ENCODE peak calls at places on chromosomes 12 and 14, in five cellular contexts. Y, V, J, Z and F are unnamed samples.

GRCh38 chr12:131114942-131115584 is 161.4 kb downstream of the ADGRD1 start:
- DNase-seq in Y (no peak), J (no peak), V (no peak), Z (no peak), F (no peak)

GRCh38 chr14:67010602-67011001 is 178.6 kb upstream of the GARIN2 start:
- DNase-seq in J (no peak), Z (no peak), V (no peak), Y (no peak), F (no peak)

GRCh38 chr14:92980866-92981265 is 57.9 kb downstream of the CHGA start:
- DNase-seq in J (no peak), Y (no peak), V (no peak), Z (no peak), F (no peak)

GRCh38 chr12:31832740-31833540 is 104.1 kb upstream of the AMN1 start:
- DNase-seq in Z (no peak), V (no peak), Y (no peak), J (no peak), F (no peak)

GRCh38 chr12:75979181-75979580 is 52.4 kb downstream of the PHLDA1 start:
- DNase-seq in J (peak), V (no peak), Y (no peak), Z (no peak), F (no peak)

GRCh38 chr12:130482448-130482847 is 144.8 kb downstream of the PIWIL1 start:
- DNase-seq in V (no peak), Y (no peak), J (no peak), Z (no peak), F (no peak)

GRCh38 chr12:20474443-20474842 is 106.1 kb downstream of the PDE3A start:
- DNase-seq in Y (no peak), Z (no peak), V (no peak), J (no peak), F (no peak)

GRCh38 chr12:79655036-79655435 is 35.7 kb downstream of the PAWR start:
- DNase-seq in V (no peak), J (no peak), Z (no peak), Y (no peak), F (no peak)

GRCh38 chr12:542290-543113 is 82.8 kb downstream of the B4GALNT3 start:
- DNase-seq in J (no peak), Y (no peak), Z (no peak), V (no peak), F (no peak)

GRCh38 chr14:89374908-89375307 is 42.1 kb downstream of the FOXN3 start:
- DNase-seq in V (no peak), Y (no peak), J (no peak), Z (no peak), F (no peak)

GRCh38 chr12:12612403-12612802 is 727 bp downstream of the CREBL2 start:
- DNase-seq in J (peak), Z (no peak), V (no peak), Y (no peak), F (no peak)

GRCh38 chr14:76085358-76085757 is 66.4 kb upstream of the GPATCH2L start:
- DNase-seq in V (no peak), J (no peak), Z (no peak), Y (no peak), F (no peak)

GRCh38 chr14:101982621-101983020 is 18.2 kb downstream of the DYNC1H1 start:
- DNase-seq in Y (no peak), J (no peak), Z (no peak), V (no peak), F (no peak)

GRCh38 chr14:39342768-39343167 is 89.5 kb downstream of the FBXO33 start:
- DNase-seq in Z (no peak), Y (no peak), V (no peak), J (no peak), F (no peak)

GRCh38 chr12:48446372-48446771 is 26.0 kb upstream of the ANP32D start:
- DNase-seq in V (no peak), Y (no peak), J (no peak), Z (no peak), F (no peak)

GRCh38 chr12:110934093-110934852 is 13.9 kb upstream of the MYL2 start:
- DNase-seq in Z (peak), J (peak), Y (peak), V (no peak), F (no peak)

GRCh38 chr14:23160924-23161522 is 22.4 kb downstream of the SLC7A8 start:
- DNase-seq in V (peak), Y (peak), Z (no peak), J (peak), F (no peak)

GRCh38 chr14:51644215-51644969 is 7.3 kb upstream of the FRMD6 start:
- DNase-seq in J (no peak), Z (no peak), Y (no peak), V (no peak), F (no peak)

GRCh38 chr14:27077181-27077738 is 479.4 kb upstream of the NOVA1 start:
- DNase-seq in V (no peak), Z (no peak), J (no peak), Y (no peak), F (no peak)

GRCh38 chr12:52061470-52062166 is 8.2 kb upstream of the ATG101 start:
- DNase-seq in V (no peak), J (no peak), Y (peak), Z (no peak), F (no peak)

GRCh38 chr12:98262886-98263285 is 252.5 kb upstream of the TMPO start:
- DNase-seq in Z (no peak), Y (no peak), J (no peak), V (no peak), F (no peak)

GRCh38 chr14:23093993-23094665 is 807 bp downstream of the ACIN1 start:
- DNase-seq in Y (no peak), J (no peak), Z (no peak), V (no peak), F (no peak)

GRCh38 chr14:104589338-104590195 is 10.0 kb downstream of the C14orf180 start:
- DNase-seq in Y (no peak), V (no peak), Z (no peak), J (no peak), F (no peak)

GRCh38 chr12:63917864-63918742 is 73.6 kb downstream of the SRGAP1 start:
- DNase-seq in J (peak), V (no peak), Z (peak), Y (peak), F (no peak)

GRCh38 chr14:50025776-50026175 is 90.6 kb downstream of the VCPKMT start:
- DNase-seq in J (no peak), Y (no peak), Z (no peak), V (no peak), F (peak)

GRCh38 chr12:78918221-78918620 is 53.6 kb downstream of the SYT1 start:
- DNase-seq in V (no peak), J (no peak), Z (no peak), Y (no peak), F (no peak)

GRCh38 chr12:21774358-21775129 is at the start of gene KCNJ8:
- DNase-seq in Y (peak), V (no peak), J (no peak), Z (no peak), F (no peak)

GRCh38 chr14:91873476-91874265 is 6.3 kb upstream of the TC2N start:
- DNase-seq in J (no peak), Z (no peak), V (peak), Y (no peak), F (no peak)

GRCh38 chr12:82593901-82594396 is 92.8 kb upstream of the TMTC2 start:
- DNase-seq in Z (no peak), V (no peak), Y (no peak), J (no peak), F (no peak)

GRCh38 chr12:6873094-6874006 is at the start of gene SPSB2:
- DNase-seq in Z (peak), Y (peak), J (peak), V (peak), F (peak)
- TF ChIP-seq POLR2A in Z (peak), Y (peak), J (peak), V (no peak), F (peak)

GRCh38 chr12:92032965-92033364 is 112.7 kb downstream of the BTG1 start:
- DNase-seq in Z (no peak), V (no peak), J (no peak), Y (no peak), F (no peak)

GRCh38 chr12:92029902-92030586 is 115.6 kb downstream of the BTG1 start:
- DNase-seq in V (no peak), Y (no peak), Z (no peak), J (no peak), F (no peak)

GRCh38 chr12:92029136-92029535 is 116.5 kb downstream of the BTG1 start:
- DNase-seq in J (no peak), Y (no peak), V (no peak), Z (no peak), F (no peak)

GRCh38 chr12:92032101-92032500 is 113.5 kb downstream of the BTG1 start:
- DNase-seq in Y (no peak), J (no peak), V (no peak), Z (no peak), F (no peak)

DNA sequence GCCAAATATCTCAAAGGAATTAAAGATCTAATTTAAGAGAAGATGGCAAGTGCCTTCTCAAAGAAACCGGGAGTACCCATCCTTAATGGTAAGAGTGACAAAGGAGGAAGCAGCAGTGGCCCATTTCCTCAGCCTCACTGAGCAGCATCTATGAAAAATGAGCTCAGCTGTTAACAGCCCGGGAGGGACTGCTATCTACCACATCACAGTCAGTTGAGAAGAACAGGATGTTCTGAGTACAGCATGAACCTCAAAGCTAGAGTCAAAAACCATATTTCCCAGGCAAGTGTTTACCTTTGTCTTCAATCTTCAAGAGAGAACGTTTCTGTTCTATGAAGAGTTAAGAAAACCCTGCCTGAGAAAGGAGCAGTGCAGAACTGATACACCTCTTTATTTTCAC is 115.0 kb downstream of the BTG1 start:
- DNase-seq in V (no peak), Y (no peak), Z (no peak), J (no peak), F (no peak)
- TF ChIP-seq POLR2A in V (no peak), Y (no peak), Z (no peak), J (no peak), F (no peak)

DNA sequence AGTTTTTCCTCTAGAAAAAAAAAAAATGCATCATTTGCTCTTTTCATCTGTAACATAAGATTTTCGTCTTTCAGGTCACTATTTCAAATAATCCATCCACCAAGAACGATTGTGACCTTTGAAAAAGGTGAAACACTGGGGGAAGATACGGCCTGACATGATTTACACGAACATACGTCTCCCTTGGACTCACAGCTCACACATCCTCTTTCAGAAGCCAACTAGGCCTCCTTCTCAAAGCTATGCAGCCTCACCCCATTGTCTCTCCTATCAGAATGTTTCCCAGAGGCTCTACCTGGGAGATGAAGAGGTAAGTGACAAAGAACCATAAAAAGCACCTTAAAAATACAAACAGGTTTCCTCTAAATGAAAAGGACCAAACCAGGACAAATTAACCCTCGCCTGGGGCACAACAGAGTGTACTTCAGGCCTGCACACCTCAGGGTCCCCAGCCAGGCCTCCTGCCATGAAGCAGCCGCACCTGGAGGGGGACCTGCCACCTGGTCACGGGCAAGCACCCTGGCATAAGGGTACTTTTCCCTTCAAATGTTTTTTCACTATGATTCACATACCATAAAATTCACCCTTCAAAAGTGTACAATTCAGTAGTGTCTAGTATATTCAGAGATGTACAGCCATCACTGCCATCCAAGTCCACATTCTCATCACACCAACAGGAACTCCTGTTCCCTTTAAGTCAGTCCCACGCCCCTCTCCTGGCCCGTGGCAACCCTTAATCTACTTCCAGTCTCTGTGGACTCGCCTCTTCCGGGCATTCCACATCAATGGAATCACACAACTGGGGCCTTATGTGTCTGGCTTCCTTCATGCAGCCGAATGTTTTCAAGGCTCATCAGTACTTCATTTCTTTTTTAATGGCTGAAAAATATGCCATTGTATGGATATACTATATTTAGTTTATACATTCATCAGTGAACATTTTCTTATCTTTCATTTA is 5.4 kb downstream of the SLC15A4 start:
- DNase-seq in J (peak), Y (no peak), V (no peak), Z (no peak), F (no peak)
- TF ChIP-seq POLR2A in J (no peak), Y (no peak), V (no peak), Z (no peak), F (no peak)

DNA sequence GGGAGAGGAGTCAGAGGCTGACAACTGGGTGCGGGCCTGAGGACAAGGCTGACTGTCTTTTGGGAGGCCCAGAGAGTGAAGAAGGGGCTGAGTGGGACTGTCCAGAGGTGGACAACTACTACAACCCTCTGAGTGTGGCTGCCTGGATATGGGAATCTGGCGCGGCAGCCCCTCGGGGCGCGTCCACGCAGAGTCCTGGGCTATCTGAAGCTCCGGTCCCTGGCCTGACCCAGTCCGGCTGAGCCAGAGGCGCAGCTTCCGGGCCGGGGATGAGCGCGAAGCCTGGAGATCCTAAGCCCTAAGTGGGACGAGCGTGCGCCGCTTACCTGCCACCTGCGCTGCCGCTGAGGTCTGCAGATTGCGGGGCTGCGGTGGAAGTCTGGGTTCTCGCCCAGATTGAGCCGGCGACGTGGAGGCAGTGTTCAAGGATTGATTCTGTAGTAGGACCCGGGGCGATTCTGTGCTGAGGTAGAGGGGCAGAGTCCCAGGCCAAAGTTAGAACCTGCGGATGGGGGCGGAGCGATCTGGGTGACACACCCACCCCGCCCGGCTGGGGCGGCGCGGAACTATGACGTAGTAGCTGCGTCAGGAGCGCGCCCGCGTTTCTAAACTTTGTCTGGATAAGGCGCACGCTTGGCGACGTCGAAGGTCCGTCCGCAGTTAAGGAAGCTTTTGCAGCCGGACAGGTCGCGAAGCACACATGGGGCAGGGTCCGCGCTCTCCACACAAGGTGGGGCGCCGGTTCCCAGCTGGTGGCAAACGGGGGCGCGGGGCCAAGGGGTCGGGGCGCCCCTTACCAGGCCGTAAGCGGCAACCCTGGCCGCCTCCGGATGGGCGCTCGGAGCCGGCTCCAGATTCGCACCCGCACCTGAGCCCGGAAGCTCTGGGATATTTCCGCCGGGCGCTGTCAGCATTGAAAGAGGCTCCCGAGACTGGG is at the start of the genes DHRS1 and NOP9:
- DNase-seq in Y (peak), V (peak), Z (peak), J (peak), F (peak)
- TF ChIP-seq POLR2A in Y (peak), V (no peak), Z (peak), J (peak), F (peak)

GRCh38 chr12:107317751-107318553 is 224.6 kb upstream of the CRY1 start:
- DNase-seq in Z (peak), J (peak), Y (peak), V (peak), F (peak)
- TF ChIP-seq POLR2A in Z (no peak), J (peak), Y (no peak), V (no peak), F (no peak)

GRCh38 chr14:96393292-96393691 is 1.4 kb downstream of the AK7 start:
- DNase-seq in V (no peak), J (no peak), Z (no peak), Y (no peak), F (no peak)

GRCh38 chr14:96390965-96391292 is 999 bp upstream of the AK7 start:
- DNase-seq in V (no peak), Y (no peak), Z (no peak), J (no peak), F (no peak)

GRCh38 chr14:96394047-96394815 is 2.3 kb downstream of the AK7 start:
- DNase-seq in V (no peak), Z (no peak), J (no peak), Y (no peak), F (no peak)

GRCh38 chr14:96391293-96392118 is 422 bp upstream of the AK7 start:
- DNase-seq in J (peak), V (peak), Z (peak), Y (peak), F (peak)
- TF ChIP-seq POLR2A in J (peak), V (no peak), Z (peak), Y (no peak), F (peak)

GRCh38 chr14:21026251-21026987 is 1.6 kb upstream of the NDRG2 start:
- DNase-seq in V (no peak), Z (no peak), J (no peak), Y (no peak), F (no peak)

GRCh38 chr14:21026988-21027315 is 2.1 kb upstream of the NDRG2 start:
- DNase-seq in Y (peak), Z (no peak), V (no peak), J (no peak), F (no peak)

GRCh38 chr14:21023817-21024667 is 819 bp downstream of the NDRG2 start:
- DNase-seq in Z (no peak), V (no peak), J (no peak), Y (no peak), F (no peak)

GRCh38 chr14:21024668-21025373 is at the start of gene NDRG2:
- DNase-seq in Z (no peak), J (peak), Y (peak), V (no peak), F (peak)

DNA sequence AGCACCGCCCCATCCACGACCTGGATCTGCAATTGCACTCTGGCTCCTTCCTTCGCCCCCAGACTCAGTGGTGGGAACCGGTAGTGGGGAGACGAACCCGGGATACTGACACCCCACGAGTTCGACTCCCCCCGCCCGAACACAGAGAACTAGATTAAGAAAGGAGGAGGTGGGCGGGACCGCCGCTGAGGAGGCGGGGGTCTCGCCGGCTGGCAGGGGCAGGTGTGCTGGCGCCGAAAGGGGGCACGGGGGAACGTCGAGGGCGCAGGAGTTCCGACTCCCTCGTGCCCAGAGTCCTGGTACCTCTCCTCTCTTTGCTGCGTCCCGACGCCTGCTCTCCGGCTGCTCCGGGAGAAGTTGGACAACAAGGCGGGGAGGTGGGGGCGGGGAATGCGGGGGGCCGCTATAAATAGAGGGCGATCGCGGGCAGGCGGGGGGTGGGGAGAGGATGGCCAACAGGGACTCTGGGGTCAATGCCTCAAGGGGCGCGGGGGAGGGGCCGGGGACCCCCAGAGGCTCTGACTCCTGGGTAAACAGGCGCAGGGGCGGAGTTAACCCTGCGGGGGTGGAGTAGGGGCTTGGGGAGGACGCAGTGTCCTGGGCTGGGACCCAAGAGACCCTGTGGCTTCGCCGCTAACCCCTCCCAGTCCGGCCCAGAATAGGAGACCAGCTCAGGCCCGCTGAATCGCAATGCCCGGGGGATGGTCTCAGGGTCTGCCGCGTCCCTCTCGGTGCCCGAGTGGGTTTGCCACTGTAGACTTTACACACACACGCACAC is 702 bp upstream of the NDRG2 start:
- DNase-seq in V (no peak), Y (peak), J (no peak), Z (no peak), F (no peak)
- TF ChIP-seq POLR2A in V (no peak), Y (no peak), J (no peak), Z (no peak), F (no peak)